ENCODE peak calls at places on chromosome 1, in four cellular contexts. One of them, this sample, is unnamed.

GRCh38 chr1:223827193-223827663 is 18.5 kb downstream of the TP53BP2 start:
- DNase-seq in WERI-Rb-1: no peak
- DNase-seq in CD4-positive, alpha-beta T cell: no peak
- DNase-seq in progenitor cell of endocrine pancreas: no peak
- DNase-seq in this sample: no peak

GRCh38 chr1:219567341-219567947 is 45.5 kb downstream of the ZC3H11B start:
- DNase-seq in WERI-Rb-1: no peak
- DNase-seq in CD4-positive, alpha-beta T cell: no peak
- DNase-seq in progenitor cell of endocrine pancreas: no peak
- DNase-seq in this sample: no peak

GRCh38 chr1:216710598-216711333 is 12.5 kb downstream of the ESRRG start:
- DNase-seq in WERI-Rb-1: peak; percentile 39
- DNase-seq in CD4-positive, alpha-beta T cell: no peak
- DNase-seq in progenitor cell of endocrine pancreas: no peak
- DNase-seq in this sample: no peak

GRCh38 chr1:67230539-67230938 is 64.3 kb downstream of the IL23R start:
- DNase-seq in WERI-Rb-1: no peak
- DNase-seq in CD4-positive, alpha-beta T cell: no peak
- DNase-seq in progenitor cell of endocrine pancreas: no peak
- DNase-seq in this sample: no peak

GRCh38 chr1:243582321-243582720 is 267.7 kb downstream of the AKT3 start:
- DNase-seq in WERI-Rb-1: no peak
- DNase-seq in CD4-positive, alpha-beta T cell: no peak
- DNase-seq in progenitor cell of endocrine pancreas: no peak
- DNase-seq in this sample: no peak

GRCh38 chr1:185813401-185813979 is 79.3 kb downstream of the HMCN1 start:
- DNase-seq in WERI-Rb-1: no peak
- DNase-seq in CD4-positive, alpha-beta T cell: no peak
- DNase-seq in progenitor cell of endocrine pancreas: no peak
- DNase-seq in this sample: no peak

GRCh38 chr1:4778056-4778455 is 123.6 kb downstream of the AJAP1 start:
- DNase-seq in WERI-Rb-1: peak; percentile 25
- DNase-seq in CD4-positive, alpha-beta T cell: no peak
- DNase-seq in progenitor cell of endocrine pancreas: no peak
- DNase-seq in this sample: no peak

GRCh38 chr1:119316870-119317416 is 51.6 kb upstream of the HAO2 start:
- DNase-seq in WERI-Rb-1: no peak
- DNase-seq in CD4-positive, alpha-beta T cell: no peak
- DNase-seq in progenitor cell of endocrine pancreas: no peak
- DNase-seq in this sample: no peak

GRCh38 chr1:160711528-160712311 is at the start of gene CD48:
- DNase-seq in WERI-Rb-1: no peak
- DNase-seq in CD4-positive, alpha-beta T cell: peak; percentile 50
- DNase-seq in progenitor cell of endocrine pancreas: no peak
- DNase-seq in this sample: no peak

GRCh38 chr1:113255728-113256347 is 134.5 kb upstream of the MAGI3 start:
- DNase-seq in WERI-Rb-1: no peak
- DNase-seq in CD4-positive, alpha-beta T cell: no peak
- DNase-seq in progenitor cell of endocrine pancreas: no peak
- DNase-seq in this sample: no peak

GRCh38 chr1:206482611-206483010 is 12.3 kb downstream of the IKBKE start:
- DNase-seq in WERI-Rb-1: no peak
- DNase-seq in CD4-positive, alpha-beta T cell: no peak
- DNase-seq in progenitor cell of endocrine pancreas: no peak
- DNase-seq in this sample: no peak

GRCh38 chr1:38463074-38463473 is 396.5 kb downstream of the RRAGC start:
- DNase-seq in WERI-Rb-1: no peak
- DNase-seq in CD4-positive, alpha-beta T cell: no peak
- DNase-seq in progenitor cell of endocrine pancreas: no peak
- DNase-seq in this sample: peak; percentile 8

GRCh38 chr1:37701051-37701450 is 8.7 kb downstream of the CDCA8 start:
- DNase-seq in WERI-Rb-1: no peak
- DNase-seq in CD4-positive, alpha-beta T cell: no peak
- DNase-seq in progenitor cell of endocrine pancreas: no peak
- DNase-seq in this sample: no peak

GRCh38 chr1:80363689-80364475 is 1357.4 kb upstream of the ADGRL4 start:
- DNase-seq in WERI-Rb-1: peak; percentile 44
- DNase-seq in CD4-positive, alpha-beta T cell: no peak
- DNase-seq in progenitor cell of endocrine pancreas: no peak
- DNase-seq in this sample: no peak

GRCh38 chr1:229110986-229111385 is 159.9 kb upstream of the RAB4A start:
- DNase-seq in WERI-Rb-1: no peak
- DNase-seq in CD4-positive, alpha-beta T cell: no peak
- DNase-seq in progenitor cell of endocrine pancreas: no peak
- DNase-seq in this sample: no peak

GRCh38 chr1:102772831-102773230 is 335.5 kb downstream of the COL11A1 start:
- DNase-seq in WERI-Rb-1: no peak
- DNase-seq in CD4-positive, alpha-beta T cell: no peak
- DNase-seq in progenitor cell of endocrine pancreas: no peak
- DNase-seq in this sample: no peak

GRCh38 chr1:45442272-45442671 is 48.7 kb downstream of the TESK2 start:
- DNase-seq in WERI-Rb-1: no peak
- DNase-seq in CD4-positive, alpha-beta T cell: no peak
- DNase-seq in progenitor cell of endocrine pancreas: no peak
- DNase-seq in this sample: no peak

GRCh38 chr1:53971718-53972117 is 25.6 kb downstream of the LRRC42 start:
- DNase-seq in WERI-Rb-1: no peak
- DNase-seq in CD4-positive, alpha-beta T cell: no peak
- DNase-seq in progenitor cell of endocrine pancreas: no peak
- DNase-seq in this sample: no peak

GRCh38 chr1:101460709-101461108 is 223.9 kb downstream of the S1PR1 start:
- DNase-seq in WERI-Rb-1: no peak
- DNase-seq in CD4-positive, alpha-beta T cell: no peak
- DNase-seq in progenitor cell of endocrine pancreas: no peak
- DNase-seq in this sample: no peak

GRCh38 chr1:101463195-101463594 is 226.4 kb downstream of the S1PR1 start:
- DNase-seq in WERI-Rb-1: no peak
- DNase-seq in CD4-positive, alpha-beta T cell: no peak
- DNase-seq in progenitor cell of endocrine pancreas: no peak
- DNase-seq in this sample: no peak

GRCh38 chr1:101465941-101466340 is 229.1 kb downstream of the S1PR1 start:
- DNase-seq in WERI-Rb-1: no peak
- DNase-seq in CD4-positive, alpha-beta T cell: no peak
- DNase-seq in progenitor cell of endocrine pancreas: no peak
- DNase-seq in this sample: no peak
- TF ChIP-seq CTCF in WERI-Rb-1: peak; percentile 4
- TF ChIP-seq CTCF in CD4-positive, alpha-beta T cell: no peak
- TF ChIP-seq CTCF in progenitor cell of endocrine pancreas: no peak
- TF ChIP-seq CTCF in this sample: no peak

GRCh38 chr1:205210876-205211838 is at the start of gene DSTYK:
- DNase-seq in WERI-Rb-1: peak; percentile 100
- DNase-seq in CD4-positive, alpha-beta T cell: peak; percentile 88
- DNase-seq in progenitor cell of endocrine pancreas: peak; percentile 78
- DNase-seq in this sample: peak; percentile 93
- TF ChIP-seq CTCF in WERI-Rb-1: peak; percentile 37
- TF ChIP-seq CTCF in CD4-positive, alpha-beta T cell: no peak
- TF ChIP-seq CTCF in progenitor cell of endocrine pancreas: no peak
- TF ChIP-seq CTCF in this sample: peak; percentile 10

DNA sequence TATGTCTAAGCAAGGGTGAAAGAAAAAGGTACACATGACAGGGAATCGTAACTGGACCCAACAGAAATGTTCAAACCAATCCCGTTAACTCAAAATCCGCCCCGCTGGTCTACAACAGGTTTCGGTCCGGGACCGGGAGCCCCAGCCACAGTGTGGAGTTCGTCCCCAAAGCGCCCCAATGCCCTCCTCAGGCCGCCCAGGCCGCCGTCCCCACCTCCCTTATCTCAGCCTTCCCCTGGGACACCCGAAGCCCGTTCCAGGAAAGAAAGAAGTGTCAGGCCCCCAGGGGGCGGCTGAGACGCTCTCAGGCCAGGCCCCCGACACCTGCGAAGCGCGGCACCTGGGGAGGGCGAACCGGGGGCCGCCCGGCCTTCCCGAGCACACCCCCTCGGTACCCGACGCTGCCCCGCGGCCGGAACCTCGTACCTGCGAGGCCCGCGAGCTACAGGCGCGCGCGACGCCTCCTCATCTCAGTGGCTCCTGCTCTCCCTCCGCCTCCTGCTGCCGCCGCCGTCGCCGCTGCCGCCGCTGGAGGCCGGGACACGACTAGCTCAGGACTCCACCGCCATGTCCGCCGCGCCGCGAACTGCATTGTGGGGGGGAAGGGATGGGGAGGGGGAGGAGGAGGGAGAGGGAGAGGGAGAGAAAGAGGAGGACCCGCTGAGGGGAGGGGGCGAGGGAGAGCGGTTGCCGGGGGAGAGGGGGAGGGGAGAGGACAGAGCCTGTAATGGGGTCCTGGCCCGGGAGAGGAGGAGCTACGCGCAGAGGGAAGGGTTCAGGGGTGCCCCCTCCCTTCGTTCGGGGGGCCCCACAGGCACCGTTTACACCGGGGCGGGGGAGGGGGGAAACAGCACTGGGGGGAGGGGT is at the start of gene TUT4:
- DNase-seq in WERI-Rb-1: peak; percentile 93
- DNase-seq in CD4-positive, alpha-beta T cell: peak; percentile 71
- DNase-seq in progenitor cell of endocrine pancreas: peak; percentile 80
- DNase-seq in this sample: peak; percentile 93
- TF ChIP-seq CTCF in WERI-Rb-1: no peak
- TF ChIP-seq CTCF in CD4-positive, alpha-beta T cell: peak; percentile 23
- TF ChIP-seq CTCF in progenitor cell of endocrine pancreas: peak; percentile 35
- TF ChIP-seq CTCF in this sample: no peak

GRCh38 chr1:178284059-178284458 is 190.2 kb downstream of the RASAL2 start:
- DNase-seq in WERI-Rb-1: no peak
- DNase-seq in CD4-positive, alpha-beta T cell: no peak
- DNase-seq in progenitor cell of endocrine pancreas: no peak
- DNase-seq in this sample: no peak
- TF ChIP-seq CTCF in WERI-Rb-1: no peak
- TF ChIP-seq CTCF in CD4-positive, alpha-beta T cell: no peak
- TF ChIP-seq CTCF in progenitor cell of endocrine pancreas: no peak
- TF ChIP-seq CTCF in this sample: no peak

GRCh38 chr1:15329481-15329815 is 80.2 kb upstream of the EFHD2 start:
- DNase-seq in WERI-Rb-1: no peak
- DNase-seq in CD4-positive, alpha-beta T cell: no peak
- DNase-seq in progenitor cell of endocrine pancreas: no peak
- DNase-seq in this sample: no peak

GRCh38 chr1:15328245-15328784 is 81.3 kb downstream of the FHAD1 start:
- DNase-seq in WERI-Rb-1: no peak
- DNase-seq in CD4-positive, alpha-beta T cell: no peak
- DNase-seq in progenitor cell of endocrine pancreas: no peak
- DNase-seq in this sample: no peak

GRCh38 chr1:15330028-15330427 is 79.7 kb upstream of the EFHD2 start:
- DNase-seq in WERI-Rb-1: no peak
- DNase-seq in CD4-positive, alpha-beta T cell: no peak
- DNase-seq in progenitor cell of endocrine pancreas: no peak
- DNase-seq in this sample: no peak

GRCh38 chr1:15326691-15327530 is 79.9 kb downstream of the FHAD1 start:
- DNase-seq in WERI-Rb-1: no peak
- DNase-seq in CD4-positive, alpha-beta T cell: no peak
- DNase-seq in progenitor cell of endocrine pancreas: no peak
- DNase-seq in this sample: no peak

GRCh38 chr1:15328785-15329480 is 80.8 kb upstream of the EFHD2 start:
- DNase-seq in WERI-Rb-1: no peak
- DNase-seq in CD4-positive, alpha-beta T cell: no peak
- DNase-seq in progenitor cell of endocrine pancreas: no peak
- DNase-seq in this sample: no peak
- TF ChIP-seq CTCF in WERI-Rb-1: no peak
- TF ChIP-seq CTCF in CD4-positive, alpha-beta T cell: no peak
- TF ChIP-seq CTCF in progenitor cell of endocrine pancreas: no peak
- TF ChIP-seq CTCF in this sample: no peak

GRCh38 chr1:2336499-2336898 is 54.9 kb downstream of the MORN1 start:
- DNase-seq in WERI-Rb-1: no peak
- DNase-seq in CD4-positive, alpha-beta T cell: no peak
- DNase-seq in progenitor cell of endocrine pancreas: no peak
- DNase-seq in this sample: no peak

GRCh38 chr1:2335721-2336475 is 55.5 kb downstream of the MORN1 start:
- DNase-seq in WERI-Rb-1: peak; percentile 61
- DNase-seq in CD4-positive, alpha-beta T cell: no peak
- DNase-seq in progenitor cell of endocrine pancreas: no peak
- DNase-seq in this sample: no peak

GRCh38 chr1:2334366-2334765 is 57.0 kb downstream of the MORN1 start:
- DNase-seq in WERI-Rb-1: no peak
- DNase-seq in CD4-positive, alpha-beta T cell: no peak
- DNase-seq in progenitor cell of endocrine pancreas: no peak
- DNase-seq in this sample: no peak

GRCh38 chr1:2337081-2337480 is 54.3 kb downstream of the MORN1 start:
- DNase-seq in WERI-Rb-1: no peak
- DNase-seq in CD4-positive, alpha-beta T cell: no peak
- DNase-seq in progenitor cell of endocrine pancreas: no peak
- DNase-seq in this sample: no peak

GRCh38 chr1:2334883-2335534 is 56.3 kb downstream of the MORN1 start:
- DNase-seq in WERI-Rb-1: no peak
- DNase-seq in CD4-positive, alpha-beta T cell: no peak
- DNase-seq in progenitor cell of endocrine pancreas: no peak
- DNase-seq in this sample: no peak
- TF ChIP-seq CTCF in WERI-Rb-1: no peak
- TF ChIP-seq CTCF in CD4-positive, alpha-beta T cell: no peak
- TF ChIP-seq CTCF in progenitor cell of endocrine pancreas: no peak
- TF ChIP-seq CTCF in this sample: no peak

GRCh38 chr1:218537131-218537904 is 192.2 kb downstream of the TGFB2 start:
- DNase-seq in WERI-Rb-1: no peak
- DNase-seq in CD4-positive, alpha-beta T cell: no peak
- DNase-seq in progenitor cell of endocrine pancreas: no peak
- DNase-seq in this sample: no peak
- TF ChIP-seq CTCF in WERI-Rb-1: no peak
- TF ChIP-seq CTCF in CD4-positive, alpha-beta T cell: no peak
- TF ChIP-seq CTCF in progenitor cell of endocrine pancreas: no peak
- TF ChIP-seq CTCF in this sample: no peak

GRCh38 chr1:44103270-44104131 is 15.1 kb upstream of the KLF17 start:
- DNase-seq in WERI-Rb-1: peak; percentile 85
- DNase-seq in CD4-positive, alpha-beta T cell: no peak
- DNase-seq in progenitor cell of endocrine pancreas: peak; percentile 24
- DNase-seq in this sample: no peak
- TF ChIP-seq CTCF in WERI-Rb-1: peak; percentile 79
- TF ChIP-seq CTCF in CD4-positive, alpha-beta T cell: no peak
- TF ChIP-seq CTCF in progenitor cell of endocrine pancreas: peak; percentile 50
- TF ChIP-seq CTCF in this sample: peak; percentile 14

This sample was measured in osteocyte.